ENCODE peak calls at places on chromosomes 5 and 9, in ten cellular contexts. One of them, this sample, is unnamed.

GRCh38 chr5:175325681-175326080 is 118.3 kb downstream of the DRD1 start:
- DNase-seq in activated naive CD4-positive, alpha-beta T cell treated with anti-CD3 and anti-CD28 coated beads, Interleukin-2, amount 10 ng/mL, durations not matched to agents 7 days and 5 days: no peak
- DNase-seq in stimulated activated CD8-positive, alpha-beta memory T cell treated with anti-CD3 and anti-CD28 coated beads, Interleukin-15, amount 100 ng/mL, for 1 hour: no peak
- DNase-seq in NCI-H748 treated with DMSO at 0.1 percent for 48 hours: no peak
- DNase-seq in Ammon's horn: no peak
- DNase-seq in foreskin keratinocyte: peak
- DNase-seq in DMS53: peak
- DNase-seq in RKO: peak
- DNase-seq in kidney: no peak
- DNase-seq in left kidney: no peak
- DNase-seq in this sample: no peak

GRCh38 chr5:51476456-51476855 is 93.2 kb downstream of the ISL1 start:
- DNase-seq in DMS53: no peak
- DNase-seq in stimulated activated CD8-positive, alpha-beta memory T cell treated with anti-CD3 and anti-CD28 coated beads, Interleukin-15, amount 100 ng/mL, for 1 hour: no peak
- DNase-seq in Ammon's horn: no peak
- DNase-seq in RKO: no peak
- DNase-seq in left kidney: no peak
- DNase-seq in kidney: no peak
- DNase-seq in foreskin keratinocyte: peak
- DNase-seq in activated naive CD4-positive, alpha-beta T cell treated with anti-CD3 and anti-CD28 coated beads, Interleukin-2, amount 10 ng/mL, durations not matched to agents 7 days and 5 days: no peak
- DNase-seq in NCI-H748 treated with DMSO at 0.1 percent for 48 hours: no peak
- DNase-seq in this sample: no peak

GRCh38 chr9:134515026-134515821 is 126.4 kb upstream of the COL5A1 start:
- DNase-seq in activated naive CD4-positive, alpha-beta T cell treated with anti-CD3 and anti-CD28 coated beads, Interleukin-2, amount 10 ng/mL, durations not matched to agents 7 days and 5 days: no peak
- DNase-seq in foreskin keratinocyte: no peak
- DNase-seq in kidney: peak
- DNase-seq in Ammon's horn: no peak
- DNase-seq in stimulated activated CD8-positive, alpha-beta memory T cell treated with anti-CD3 and anti-CD28 coated beads, Interleukin-15, amount 100 ng/mL, for 1 hour: no peak
- DNase-seq in DMS53: no peak
- DNase-seq in left kidney: no peak
- DNase-seq in NCI-H748 treated with DMSO at 0.1 percent for 48 hours: no peak
- DNase-seq in RKO: no peak
- DNase-seq in this sample: peak

GRCh38 chr5:170885281-170885680 is 23.5 kb downstream of the RANBP17 start:
- DNase-seq in Ammon's horn: no peak
- DNase-seq in left kidney: no peak
- DNase-seq in stimulated activated CD8-positive, alpha-beta memory T cell treated with anti-CD3 and anti-CD28 coated beads, Interleukin-15, amount 100 ng/mL, for 1 hour: no peak
- DNase-seq in DMS53: no peak
- DNase-seq in foreskin keratinocyte: no peak
- DNase-seq in RKO: no peak
- DNase-seq in NCI-H748 treated with DMSO at 0.1 percent for 48 hours: no peak
- DNase-seq in activated naive CD4-positive, alpha-beta T cell treated with anti-CD3 and anti-CD28 coated beads, Interleukin-2, amount 10 ng/mL, durations not matched to agents 7 days and 5 days: no peak
- DNase-seq in kidney: no peak
- DNase-seq in this sample: no peak

GRCh38 chr5:124402144-124402581 is 344.3 kb downstream of the ZNF608 start:
- DNase-seq in foreskin keratinocyte: peak
- DNase-seq in left kidney: no peak
- DNase-seq in NCI-H748 treated with DMSO at 0.1 percent for 48 hours: no peak
- DNase-seq in Ammon's horn: peak
- DNase-seq in activated naive CD4-positive, alpha-beta T cell treated with anti-CD3 and anti-CD28 coated beads, Interleukin-2, amount 10 ng/mL, durations not matched to agents 7 days and 5 days: no peak
- DNase-seq in RKO: no peak
- DNase-seq in DMS53: no peak
- DNase-seq in stimulated activated CD8-positive, alpha-beta memory T cell treated with anti-CD3 and anti-CD28 coated beads, Interleukin-15, amount 100 ng/mL, for 1 hour: no peak
- DNase-seq in kidney: no peak
- DNase-seq in this sample: no peak

GRCh38 chr9:35852876-35853865 is 17.0 kb downstream of the OR13J1 start:
- DNase-seq in foreskin keratinocyte: no peak
- DNase-seq in Ammon's horn: no peak
- DNase-seq in left kidney: no peak
- DNase-seq in kidney: no peak
- DNase-seq in stimulated activated CD8-positive, alpha-beta memory T cell treated with anti-CD3 and anti-CD28 coated beads, Interleukin-15, amount 100 ng/mL, for 1 hour: no peak
- DNase-seq in activated naive CD4-positive, alpha-beta T cell treated with anti-CD3 and anti-CD28 coated beads, Interleukin-2, amount 10 ng/mL, durations not matched to agents 7 days and 5 days: no peak
- DNase-seq in RKO: no peak
- DNase-seq in NCI-H748 treated with DMSO at 0.1 percent for 48 hours: no peak
- DNase-seq in DMS53: no peak
- DNase-seq in this sample: peak

GRCh38 chr5:72647806-72648205 is 140.6 kb upstream of the ZNF366 start:
- DNase-seq in activated naive CD4-positive, alpha-beta T cell treated with anti-CD3 and anti-CD28 coated beads, Interleukin-2, amount 10 ng/mL, durations not matched to agents 7 days and 5 days: no peak
- DNase-seq in DMS53: peak
- DNase-seq in Ammon's horn: no peak
- DNase-seq in NCI-H748 treated with DMSO at 0.1 percent for 48 hours: peak
- DNase-seq in RKO: no peak
- DNase-seq in stimulated activated CD8-positive, alpha-beta memory T cell treated with anti-CD3 and anti-CD28 coated beads, Interleukin-15, amount 100 ng/mL, for 1 hour: no peak
- DNase-seq in left kidney: no peak
- DNase-seq in foreskin keratinocyte: no peak
- DNase-seq in kidney: no peak
- DNase-seq in this sample: no peak

GRCh38 chr9:120928720-120929389 is 2.3 kb upstream of the TRAF1 start:
- DNase-seq in activated naive CD4-positive, alpha-beta T cell treated with anti-CD3 and anti-CD28 coated beads, Interleukin-2, amount 10 ng/mL, durations not matched to agents 7 days and 5 days: peak
- DNase-seq in kidney: peak
- DNase-seq in left kidney: peak
- DNase-seq in stimulated activated CD8-positive, alpha-beta memory T cell treated with anti-CD3 and anti-CD28 coated beads, Interleukin-15, amount 100 ng/mL, for 1 hour: no peak
- DNase-seq in RKO: peak
- DNase-seq in Ammon's horn: peak
- DNase-seq in NCI-H748 treated with DMSO at 0.1 percent for 48 hours: peak
- DNase-seq in foreskin keratinocyte: peak
- DNase-seq in DMS53: peak
- DNase-seq in this sample: peak

GRCh38 chr5:142584843-142585242 is 101.0 kb downstream of the FGF1 start:
- DNase-seq in NCI-H748 treated with DMSO at 0.1 percent for 48 hours: no peak
- DNase-seq in stimulated activated CD8-positive, alpha-beta memory T cell treated with anti-CD3 and anti-CD28 coated beads, Interleukin-15, amount 100 ng/mL, for 1 hour: no peak
- DNase-seq in left kidney: no peak
- DNase-seq in kidney: no peak
- DNase-seq in DMS53: no peak
- DNase-seq in RKO: no peak
- DNase-seq in Ammon's horn: no peak
- DNase-seq in activated naive CD4-positive, alpha-beta T cell treated with anti-CD3 and anti-CD28 coated beads, Interleukin-2, amount 10 ng/mL, durations not matched to agents 7 days and 5 days: no peak
- DNase-seq in foreskin keratinocyte: no peak
- DNase-seq in this sample: no peak

GRCh38 chr9:87685871-87686519 is 39.9 kb upstream of the CTSL start:
- DNase-seq in Ammon's horn: peak
- DNase-seq in kidney: no peak
- DNase-seq in DMS53: no peak
- DNase-seq in stimulated activated CD8-positive, alpha-beta memory T cell treated with anti-CD3 and anti-CD28 coated beads, Interleukin-15, amount 100 ng/mL, for 1 hour: no peak
- DNase-seq in RKO: no peak
- DNase-seq in left kidney: peak
- DNase-seq in NCI-H748 treated with DMSO at 0.1 percent for 48 hours: no peak
- DNase-seq in foreskin keratinocyte: peak
- DNase-seq in activated naive CD4-positive, alpha-beta T cell treated with anti-CD3 and anti-CD28 coated beads, Interleukin-2, amount 10 ng/mL, durations not matched to agents 7 days and 5 days: no peak
- DNase-seq in this sample: no peak

GRCh38 chr9:90330215-90330614 is 312.4 kb downstream of the DIRAS2 start:
- DNase-seq in kidney: no peak
- DNase-seq in Ammon's horn: no peak
- DNase-seq in NCI-H748 treated with DMSO at 0.1 percent for 48 hours: no peak
- DNase-seq in left kidney: no peak
- DNase-seq in stimulated activated CD8-positive, alpha-beta memory T cell treated with anti-CD3 and anti-CD28 coated beads, Interleukin-15, amount 100 ng/mL, for 1 hour: no peak
- DNase-seq in activated naive CD4-positive, alpha-beta T cell treated with anti-CD3 and anti-CD28 coated beads, Interleukin-2, amount 10 ng/mL, durations not matched to agents 7 days and 5 days: no peak
- DNase-seq in DMS53: no peak
- DNase-seq in RKO: no peak
- DNase-seq in foreskin keratinocyte: no peak
- DNase-seq in this sample: no peak

GRCh38 chr5:149135536-149136201 is 5.6 kb upstream of the ABLIM3 start:
- DNase-seq in Ammon's horn: no peak
- DNase-seq in left kidney: no peak
- DNase-seq in kidney: no peak
- DNase-seq in stimulated activated CD8-positive, alpha-beta memory T cell treated with anti-CD3 and anti-CD28 coated beads, Interleukin-15, amount 100 ng/mL, for 1 hour: no peak
- DNase-seq in foreskin keratinocyte: peak
- DNase-seq in RKO: no peak
- DNase-seq in NCI-H748 treated with DMSO at 0.1 percent for 48 hours: no peak
- DNase-seq in activated naive CD4-positive, alpha-beta T cell treated with anti-CD3 and anti-CD28 coated beads, Interleukin-2, amount 10 ng/mL, durations not matched to agents 7 days and 5 days: no peak
- DNase-seq in DMS53: no peak
- DNase-seq in this sample: no peak

GRCh38 chr5:66864240-66864884 is 268.2 kb downstream of the MAST4 start:
- DNase-seq in foreskin keratinocyte: no peak
- DNase-seq in activated naive CD4-positive, alpha-beta T cell treated with anti-CD3 and anti-CD28 coated beads, Interleukin-2, amount 10 ng/mL, durations not matched to agents 7 days and 5 days: peak
- DNase-seq in Ammon's horn: peak
- DNase-seq in kidney: no peak
- DNase-seq in stimulated activated CD8-positive, alpha-beta memory T cell treated with anti-CD3 and anti-CD28 coated beads, Interleukin-15, amount 100 ng/mL, for 1 hour: no peak
- DNase-seq in left kidney: peak
- DNase-seq in NCI-H748 treated with DMSO at 0.1 percent for 48 hours: no peak
- DNase-seq in DMS53: peak
- DNase-seq in RKO: peak
- DNase-seq in this sample: no peak

GRCh38 chr5:98517559-98517958 is 255.9 kb upstream of the RGMB start:
- DNase-seq in left kidney: no peak
- DNase-seq in stimulated activated CD8-positive, alpha-beta memory T cell treated with anti-CD3 and anti-CD28 coated beads, Interleukin-15, amount 100 ng/mL, for 1 hour: no peak
- DNase-seq in RKO: no peak
- DNase-seq in foreskin keratinocyte: no peak
- DNase-seq in DMS53: no peak
- DNase-seq in Ammon's horn: no peak
- DNase-seq in activated naive CD4-positive, alpha-beta T cell treated with anti-CD3 and anti-CD28 coated beads, Interleukin-2, amount 10 ng/mL, durations not matched to agents 7 days and 5 days: no peak
- DNase-seq in NCI-H748 treated with DMSO at 0.1 percent for 48 hours: no peak
- DNase-seq in kidney: no peak
- DNase-seq in this sample: no peak

GRCh38 chr5:145449794-145450193 is 385.3 kb downstream of the PRELID2 start:
- DNase-seq in RKO: no peak
- DNase-seq in kidney: no peak
- DNase-seq in DMS53: no peak
- DNase-seq in activated naive CD4-positive, alpha-beta T cell treated with anti-CD3 and anti-CD28 coated beads, Interleukin-2, amount 10 ng/mL, durations not matched to agents 7 days and 5 days: no peak
- DNase-seq in NCI-H748 treated with DMSO at 0.1 percent for 48 hours: no peak
- DNase-seq in foreskin keratinocyte: no peak
- DNase-seq in stimulated activated CD8-positive, alpha-beta memory T cell treated with anti-CD3 and anti-CD28 coated beads, Interleukin-15, amount 100 ng/mL, for 1 hour: no peak
- DNase-seq in Ammon's horn: peak
- DNase-seq in left kidney: peak
- DNase-seq in this sample: no peak

GRCh38 chr5:93246093-93246855 is 334.7 kb downstream of the NR2F1-AS1 start:
- DNase-seq in foreskin keratinocyte: no peak
- DNase-seq in Ammon's horn: peak
- DNase-seq in left kidney: peak
- DNase-seq in stimulated activated CD8-positive, alpha-beta memory T cell treated with anti-CD3 and anti-CD28 coated beads, Interleukin-15, amount 100 ng/mL, for 1 hour: no peak
- DNase-seq in NCI-H748 treated with DMSO at 0.1 percent for 48 hours: peak
- DNase-seq in RKO: no peak
- DNase-seq in DMS53: no peak
- DNase-seq in kidney: no peak
- DNase-seq in activated naive CD4-positive, alpha-beta T cell treated with anti-CD3 and anti-CD28 coated beads, Interleukin-2, amount 10 ng/mL, durations not matched to agents 7 days and 5 days: no peak
- DNase-seq in this sample: no peak

GRCh38 chr5:115685966-115686691 is 60.3 kb upstream of the TMED7 start:
- DNase-seq in NCI-H748 treated with DMSO at 0.1 percent for 48 hours: no peak
- DNase-seq in RKO: no peak
- DNase-seq in kidney: no peak
- DNase-seq in stimulated activated CD8-positive, alpha-beta memory T cell treated with anti-CD3 and anti-CD28 coated beads, Interleukin-15, amount 100 ng/mL, for 1 hour: no peak
- DNase-seq in left kidney: peak
- DNase-seq in Ammon's horn: no peak
- DNase-seq in activated naive CD4-positive, alpha-beta T cell treated with anti-CD3 and anti-CD28 coated beads, Interleukin-2, amount 10 ng/mL, durations not matched to agents 7 days and 5 days: no peak
- DNase-seq in foreskin keratinocyte: no peak
- DNase-seq in DMS53: peak
- DNase-seq in this sample: no peak

GRCh38 chr5:63131618-63132285 is 553.1 kb downstream of the LRRC70 start:
- DNase-seq in foreskin keratinocyte: peak
- DNase-seq in activated naive CD4-positive, alpha-beta T cell treated with anti-CD3 and anti-CD28 coated beads, Interleukin-2, amount 10 ng/mL, durations not matched to agents 7 days and 5 days: no peak
- DNase-seq in stimulated activated CD8-positive, alpha-beta memory T cell treated with anti-CD3 and anti-CD28 coated beads, Interleukin-15, amount 100 ng/mL, for 1 hour: no peak
- DNase-seq in kidney: no peak
- DNase-seq in RKO: peak
- DNase-seq in left kidney: no peak
- DNase-seq in NCI-H748 treated with DMSO at 0.1 percent for 48 hours: no peak
- DNase-seq in DMS53: peak
- DNase-seq in Ammon's horn: no peak
- DNase-seq in this sample: no peak

GRCh38 chr5:159680095-159680494 is 236.2 kb upstream of the ADRA1B start:
- DNase-seq in activated naive CD4-positive, alpha-beta T cell treated with anti-CD3 and anti-CD28 coated beads, Interleukin-2, amount 10 ng/mL, durations not matched to agents 7 days and 5 days: no peak
- DNase-seq in DMS53: peak
- DNase-seq in left kidney: no peak
- DNase-seq in kidney: no peak
- DNase-seq in stimulated activated CD8-positive, alpha-beta memory T cell treated with anti-CD3 and anti-CD28 coated beads, Interleukin-15, amount 100 ng/mL, for 1 hour: no peak
- DNase-seq in RKO: no peak
- DNase-seq in foreskin keratinocyte: no peak
- DNase-seq in Ammon's horn: no peak
- DNase-seq in NCI-H748 treated with DMSO at 0.1 percent for 48 hours: no peak
- DNase-seq in this sample: no peak

GRCh38 chr5:52841114-52841513 is 53.4 kb downstream of the ITGA1 start:
- DNase-seq in DMS53: no peak
- DNase-seq in Ammon's horn: no peak
- DNase-seq in left kidney: no peak
- DNase-seq in RKO: no peak
- DNase-seq in kidney: no peak
- DNase-seq in stimulated activated CD8-positive, alpha-beta memory T cell treated with anti-CD3 and anti-CD28 coated beads, Interleukin-15, amount 100 ng/mL, for 1 hour: no peak
- DNase-seq in NCI-H748 treated with DMSO at 0.1 percent for 48 hours: no peak
- DNase-seq in activated naive CD4-positive, alpha-beta T cell treated with anti-CD3 and anti-CD28 coated beads, Interleukin-2, amount 10 ng/mL, durations not matched to agents 7 days and 5 days: no peak
- DNase-seq in foreskin keratinocyte: no peak
- DNase-seq in this sample: no peak

GRCh38 chr5:156824800-156825199 is 25.3 kb upstream of the PPP1R2B start:
- DNase-seq in stimulated activated CD8-positive, alpha-beta memory T cell treated with anti-CD3 and anti-CD28 coated beads, Interleukin-15, amount 100 ng/mL, for 1 hour: no peak
- DNase-seq in activated naive CD4-positive, alpha-beta T cell treated with anti-CD3 and anti-CD28 coated beads, Interleukin-2, amount 10 ng/mL, durations not matched to agents 7 days and 5 days: no peak
- DNase-seq in left kidney: peak
- DNase-seq in Ammon's horn: peak
- DNase-seq in kidney: no peak
- DNase-seq in NCI-H748 treated with DMSO at 0.1 percent for 48 hours: peak
- DNase-seq in RKO: peak
- DNase-seq in DMS53: peak
- DNase-seq in foreskin keratinocyte: no peak
- DNase-seq in this sample: no peak

GRCh38 chr5:58258984-58259684 is 200.8 kb downstream of the PLK2 start:
- DNase-seq in activated naive CD4-positive, alpha-beta T cell treated with anti-CD3 and anti-CD28 coated beads, Interleukin-2, amount 10 ng/mL, durations not matched to agents 7 days and 5 days: no peak
- DNase-seq in foreskin keratinocyte: no peak
- DNase-seq in stimulated activated CD8-positive, alpha-beta memory T cell treated with anti-CD3 and anti-CD28 coated beads, Interleukin-15, amount 100 ng/mL, for 1 hour: no peak
- DNase-seq in DMS53: no peak
- DNase-seq in kidney: no peak
- DNase-seq in Ammon's horn: no peak
- DNase-seq in NCI-H748 treated with DMSO at 0.1 percent for 48 hours: no peak
- DNase-seq in left kidney: no peak
- DNase-seq in RKO: no peak
- DNase-seq in this sample: no peak

GRCh38 chr9:116940614-116941215 is 253.6 kb downstream of the TRIM32 start:
- DNase-seq in Ammon's horn: no peak
- DNase-seq in RKO: peak
- DNase-seq in DMS53: no peak
- DNase-seq in foreskin keratinocyte: no peak
- DNase-seq in activated naive CD4-positive, alpha-beta T cell treated with anti-CD3 and anti-CD28 coated beads, Interleukin-2, amount 10 ng/mL, durations not matched to agents 7 days and 5 days: no peak
- DNase-seq in kidney: no peak
- DNase-seq in NCI-H748 treated with DMSO at 0.1 percent for 48 hours: no peak
- DNase-seq in left kidney: no peak
- DNase-seq in stimulated activated CD8-positive, alpha-beta memory T cell treated with anti-CD3 and anti-CD28 coated beads, Interleukin-15, amount 100 ng/mL, for 1 hour: no peak
- DNase-seq in this sample: no peak

GRCh38 chr5:92778261-92778660 is 802.8 kb downstream of the NR2F1-AS1 start:
- DNase-seq in left kidney: no peak
- DNase-seq in RKO: no peak
- DNase-seq in activated naive CD4-positive, alpha-beta T cell treated with anti-CD3 and anti-CD28 coated beads, Interleukin-2, amount 10 ng/mL, durations not matched to agents 7 days and 5 days: no peak
- DNase-seq in kidney: no peak
- DNase-seq in stimulated activated CD8-positive, alpha-beta memory T cell treated with anti-CD3 and anti-CD28 coated beads, Interleukin-15, amount 100 ng/mL, for 1 hour: no peak
- DNase-seq in DMS53: no peak
- DNase-seq in NCI-H748 treated with DMSO at 0.1 percent for 48 hours: no peak
- DNase-seq in foreskin keratinocyte: no peak
- DNase-seq in Ammon's horn: no peak
- DNase-seq in this sample: no peak

GRCh38 chr5:133289686-133290367 is 238.0 kb downstream of the HSPA4 start:
- DNase-seq in Ammon's horn: peak
- DNase-seq in DMS53: no peak
- DNase-seq in RKO: no peak
- DNase-seq in stimulated activated CD8-positive, alpha-beta memory T cell treated with anti-CD3 and anti-CD28 coated beads, Interleukin-15, amount 100 ng/mL, for 1 hour: no peak
- DNase-seq in left kidney: no peak
- DNase-seq in activated naive CD4-positive, alpha-beta T cell treated with anti-CD3 and anti-CD28 coated beads, Interleukin-2, amount 10 ng/mL, durations not matched to agents 7 days and 5 days: no peak
- DNase-seq in NCI-H748 treated with DMSO at 0.1 percent for 48 hours: peak
- DNase-seq in foreskin keratinocyte: peak
- DNase-seq in kidney: no peak
- DNase-seq in this sample: no peak

GRCh38 chr5:97142521-97143254 is at the start of gene LIX1:
- DNase-seq in RKO: peak
- DNase-seq in Ammon's horn: peak
- DNase-seq in NCI-H748 treated with DMSO at 0.1 percent for 48 hours: peak
- DNase-seq in left kidney: peak
- DNase-seq in kidney: no peak
- DNase-seq in foreskin keratinocyte: peak
- DNase-seq in stimulated activated CD8-positive, alpha-beta memory T cell treated with anti-CD3 and anti-CD28 coated beads, Interleukin-15, amount 100 ng/mL, for 1 hour: no peak
- DNase-seq in activated naive CD4-positive, alpha-beta T cell treated with anti-CD3 and anti-CD28 coated beads, Interleukin-2, amount 10 ng/mL, durations not matched to agents 7 days and 5 days: peak
- DNase-seq in DMS53: peak
- DNase-seq in this sample: no peak

GRCh38 chr5:59496524-59497134 is 396.9 kb downstream of the PDE4D start:
- DNase-seq in left kidney: no peak
- DNase-seq in DMS53: peak
- DNase-seq in Ammon's horn: no peak
- DNase-seq in NCI-H748 treated with DMSO at 0.1 percent for 48 hours: no peak
- DNase-seq in stimulated activated CD8-positive, alpha-beta memory T cell treated with anti-CD3 and anti-CD28 coated beads, Interleukin-15, amount 100 ng/mL, for 1 hour: no peak
- DNase-seq in activated naive CD4-positive, alpha-beta T cell treated with anti-CD3 and anti-CD28 coated beads, Interleukin-2, amount 10 ng/mL, durations not matched to agents 7 days and 5 days: no peak
- DNase-seq in RKO: peak
- DNase-seq in kidney: no peak
- DNase-seq in foreskin keratinocyte: no peak
- DNase-seq in this sample: no peak

GRCh38 chr5:109589983-109590382 is 99.7 kb upstream of the MAN2A1 start:
- DNase-seq in RKO: no peak
- DNase-seq in DMS53: no peak
- DNase-seq in activated naive CD4-positive, alpha-beta T cell treated with anti-CD3 and anti-CD28 coated beads, Interleukin-2, amount 10 ng/mL, durations not matched to agents 7 days and 5 days: no peak
- DNase-seq in foreskin keratinocyte: no peak
- DNase-seq in kidney: no peak
- DNase-seq in stimulated activated CD8-positive, alpha-beta memory T cell treated with anti-CD3 and anti-CD28 coated beads, Interleukin-15, amount 100 ng/mL, for 1 hour: no peak
- DNase-seq in left kidney: peak
- DNase-seq in Ammon's horn: no peak
- DNase-seq in NCI-H748 treated with DMSO at 0.1 percent for 48 hours: no peak
- DNase-seq in this sample: no peak

This sample was measured in posterior vena cava.